ENCODE peak calls at places on chromosomes 16 and 17, in four cellular contexts. Q is left ventricle myocardium inferior, T is IMR-90, U is PC-3. O is an unnamed sample.
A peak's percentile ranks its signal among the peaks of the same experiment; 100 is the strongest.

GRCh38 chr16:72291531-72291981 is 119.6 kb upstream of the PMFBP1 start:
- DNase-seq in Q (no peak), T (peak; percentile 94), U (peak; percentile 77), O (no peak)

GRCh38 chr16:309476-309875 is 26.5 kb downstream of the PDIA2 start:
- DNase-seq in Q (no peak), T (no peak), U (no peak), O (no peak)

GRCh38 chr16:30473231-30474061 is 904 bp downstream of the ITGAL start:
- DNase-seq in Q (no peak), T (no peak), U (no peak), O (no peak)

GRCh38 chr16:22366371-22366770 is 8.0 kb downstream of the CDR2 start:
- DNase-seq in Q (no peak), T (no peak), U (no peak), O (no peak)

GRCh38 chr17:3026856-3027751 is 36.3 kb downstream of the OR1D5 start:
- DNase-seq in Q (no peak), T (no peak), U (no peak), O (no peak)

GRCh38 chr17:65743313-65743665 is 181.8 kb upstream of the AXIN2 start:
- DNase-seq in Q (no peak), T (peak; percentile 51), U (peak; percentile 40), O (no peak)

GRCh38 chr16:83482545-83483162 is 325.1 kb upstream of the HSBP1 start:
- DNase-seq in Q (no peak), T (no peak), U (no peak), O (no peak)

GRCh38 chr17:3027786-3028532 is 35.4 kb downstream of the OR1D5 start:
- DNase-seq in Q (no peak), T (no peak), U (no peak), O (no peak)

GRCh38 chr16:10868562-10869469 is 8.2 kb upstream of the CIITA start:
- DNase-seq in Q (peak; percentile 52), T (no peak), U (no peak), O (no peak)

GRCh38 chr17:48903401-48903800 is 4.8 kb upstream of the UBE2Z start:
- DNase-seq in Q (no peak), T (no peak), U (no peak), O (no peak)

GRCh38 chr17:72588961-72589360 is 468.1 kb downstream of the SOX9 start:
- DNase-seq in Q (no peak), T (peak; percentile 89), U (peak; percentile 98), O (no peak)

GRCh38 chr17:37322106-37322505 is 53.7 kb upstream of the C17orf78 start:
- DNase-seq in Q (no peak), T (no peak), U (no peak), O (no peak)

GRCh38 chr17:72134560-72135399 is 14.0 kb downstream of the SOX9 start:
- DNase-seq in Q (no peak), T (peak; percentile 82), U (peak; percentile 59), O (no peak)

GRCh38 chr16:87809150-87809902 is 43.5 kb upstream of the KLHDC4 start:
- DNase-seq in Q (no peak), T (peak; percentile 53), U (no peak), O (no peak)

GRCh38 chr16:54397190-54397835 is 110.7 kb upstream of the IRX3 start:
- DNase-seq in Q (no peak), T (no peak), U (no peak), O (no peak)

GRCh38 chr16:75745823-75746222 is 19.5 kb upstream of the CPHXL start:
- DNase-seq in Q (no peak), T (no peak), U (no peak), O (no peak)

GRCh38 chr17:27049104-27049784 is 244.7 kb upstream of the WSB1 start:
- DNase-seq in Q (no peak), T (no peak), U (peak; percentile 56), O (no peak)

GRCh38 chr16:69596801-69597200 is 31.0 kb downstream of the NFAT5 start:
- DNase-seq in Q (no peak), T (no peak), U (no peak), O (no peak)

GRCh38 chr17:44360144-44360533 is 3.5 kb downstream of the FAM171A2 start:
- DNase-seq in Q (no peak), T (no peak), U (no peak), O (no peak)

GRCh38 chr16:64590516-64590915 is 531.3 kb downstream of the CDH11 start:
- DNase-seq in Q (no peak), T (peak; percentile 9), U (peak; percentile 4), O (no peak)

GRCh38 chr17:18129041-18129502 is 20.5 kb downstream of the MYO15A start:
- DNase-seq in Q (no peak), T (peak; percentile 68), U (peak; percentile 87), O (no peak)

GRCh38 chr16:54283735-54284318 is 2.8 kb downstream of the IRX3 start:
- DNase-seq in Q (no peak), T (no peak), U (no peak), O (no peak)

GRCh38 chr16:69855587-69855986 is 93.5 kb downstream of the WWP2 start:
- DNase-seq in Q (no peak), T (no peak), U (no peak), O (no peak)

GRCh38 chr17:73902416-73903181 is 258.4 kb upstream of the SDK2 start:
- DNase-seq in Q (no peak), T (no peak), U (no peak), O (no peak)

DNA sequence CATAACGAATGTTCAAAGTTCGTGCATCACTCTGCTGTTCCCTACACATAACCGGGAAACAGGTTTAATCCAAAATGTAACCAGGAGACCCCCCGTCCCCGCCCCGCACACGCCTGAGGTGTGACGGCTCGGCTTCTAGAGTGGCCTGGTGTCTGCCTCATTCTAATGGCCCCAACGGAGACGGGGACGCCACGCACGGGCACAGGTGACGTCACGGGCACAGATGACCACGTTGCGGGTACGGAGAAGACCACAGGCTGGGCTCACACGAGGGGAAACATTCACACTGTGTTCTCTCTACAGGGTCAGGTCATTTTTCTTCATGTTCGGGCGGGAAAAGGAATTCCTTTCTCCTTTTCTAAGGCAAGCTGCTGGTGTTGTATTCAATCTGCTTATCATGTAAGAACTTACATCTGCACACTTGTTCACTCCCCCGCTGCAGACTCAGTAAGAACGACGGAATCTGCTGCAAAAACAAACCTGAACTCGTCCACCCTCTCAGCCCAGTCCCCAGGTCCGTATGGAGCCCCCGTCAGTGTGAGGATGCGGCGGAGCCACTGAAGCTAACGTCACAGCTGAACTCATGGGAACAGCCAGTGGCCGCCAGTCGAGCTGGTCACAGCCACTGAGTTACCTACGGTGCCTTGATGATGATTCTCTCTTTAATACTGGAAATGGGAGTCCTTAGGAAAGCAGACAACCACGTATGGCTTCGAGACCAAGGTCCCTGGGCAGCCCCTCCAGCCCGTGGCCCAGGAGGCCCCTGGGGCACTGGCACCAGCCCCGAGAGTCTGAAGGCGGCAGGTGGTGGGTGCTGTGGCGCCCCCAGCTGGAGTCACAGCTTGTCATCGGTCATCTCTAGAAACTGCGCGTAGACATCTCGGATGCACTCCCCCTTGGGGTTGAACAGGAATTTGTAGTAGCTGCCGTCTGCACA is 32.9 kb downstream of the WDR45B start:
- DNase-seq in Q (no peak), T (no peak), U (no peak), O (no peak)
- TF ChIP-seq CTCF in Q (peak; percentile 10), T (no peak), U (peak; percentile 44), O (no peak)

GRCh38 chr17:28189667-28190066 is 129.3 kb upstream of the TMEM97 start:
- DNase-seq in Q (no peak), T (no peak), U (no peak), O (no peak)

GRCh38 chr17:28191018-28191417 is 128.0 kb upstream of the TMEM97 start:
- DNase-seq in Q (no peak), T (no peak), U (peak; percentile 17), O (no peak)

GRCh38 chr17:28188841-28189263 is 130.1 kb upstream of the TMEM97 start:
- DNase-seq in Q (no peak), T (peak; percentile 78), U (peak; percentile 3), O (no peak)

GRCh38 chr17:28196637-28197036 is 122.4 kb upstream of the TMEM97 start:
- DNase-seq in Q (no peak), T (no peak), U (no peak), O (no peak)

DNA sequence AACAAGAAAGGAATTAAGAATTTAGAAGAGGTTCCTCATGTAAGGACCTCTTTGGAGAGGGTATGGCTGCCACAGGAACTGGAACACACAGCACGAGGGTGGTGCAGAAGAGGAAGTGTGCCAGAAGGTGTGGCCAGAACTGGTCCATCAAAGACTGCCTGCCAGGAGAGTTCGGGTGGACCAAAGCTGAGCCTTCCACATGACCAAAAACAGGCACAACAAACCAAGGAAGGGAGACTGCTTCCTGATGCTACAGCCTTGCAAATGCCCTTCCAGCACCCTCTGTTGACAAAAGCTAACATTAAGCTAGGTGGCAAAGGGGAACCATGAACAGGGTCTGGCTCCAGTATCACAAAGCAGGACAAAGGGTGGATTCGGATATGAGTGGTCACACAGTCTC is 125.8 kb upstream of the TMEM97 start:
- DNase-seq in Q (peak; percentile 25), T (no peak), U (no peak), O (no peak)
- TF ChIP-seq CTCF in Q (peak; percentile 16), T (no peak), U (no peak), O (no peak)

GRCh38 chr16:2487903-2488531 is 13.1 kb downstream of the TBC1D24 start:
- DNase-seq in Q (no peak), T (no peak), U (no peak), O (no peak)

GRCh38 chr16:2485811-2486507 is 11.0 kb downstream of the TBC1D24 start:
- DNase-seq in Q (no peak), T (no peak), U (no peak), O (no peak)

GRCh38 chr16:2484898-2485508 is 10.1 kb downstream of the TBC1D24 start:
- DNase-seq in Q (no peak), T (no peak), U (no peak), O (no peak)

GRCh38 chr16:2487517-2487842 is 12.6 kb downstream of the TBC1D24 start:
- DNase-seq in Q (no peak), T (peak; percentile 11), U (no peak), O (no peak)

DNA sequence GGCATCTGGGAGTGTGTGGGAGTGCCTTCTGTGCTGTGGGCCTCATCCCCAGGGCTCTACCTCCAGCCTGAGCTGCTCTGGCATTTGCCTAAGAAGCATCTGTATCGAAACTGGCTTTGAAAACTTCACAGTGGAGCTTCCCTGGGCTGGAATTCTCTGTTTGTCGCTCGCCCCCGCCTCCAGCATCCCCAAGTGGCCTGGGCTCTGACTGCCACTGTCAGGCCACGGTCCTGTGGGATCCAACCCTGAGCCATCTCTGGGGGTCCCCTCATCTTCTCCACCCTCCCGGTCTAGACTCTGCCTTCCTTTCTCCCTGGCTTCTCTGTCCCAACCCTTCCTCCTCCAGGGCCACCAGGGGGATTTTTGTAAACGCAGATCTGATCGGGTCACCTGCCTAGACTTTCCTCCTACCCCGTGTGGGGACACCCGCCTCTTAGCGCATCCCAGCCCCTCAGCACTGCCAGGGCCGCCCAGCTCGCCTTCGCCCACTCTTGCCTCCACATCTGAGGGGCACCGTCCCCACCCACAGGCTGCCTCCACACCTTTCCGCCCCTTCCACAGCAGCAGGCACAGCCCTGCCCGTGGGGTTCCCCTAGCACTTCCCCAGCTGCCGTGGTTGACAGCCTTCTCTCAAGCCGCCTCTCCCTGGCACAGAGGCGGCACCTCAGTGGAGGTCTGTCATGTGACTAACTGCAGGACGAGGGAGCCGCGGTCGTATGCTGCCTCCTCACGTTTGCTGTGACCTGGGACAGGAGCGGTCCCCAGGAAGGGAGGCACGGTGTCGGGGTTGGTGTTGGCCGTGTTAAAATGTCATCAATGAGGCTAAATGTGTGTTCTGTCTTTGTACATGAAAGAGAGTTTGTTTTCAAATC is 12.0 kb downstream of the TBC1D24 start:
- DNase-seq in Q (peak; percentile 56), T (peak; percentile 23), U (no peak), O (no peak)
- TF ChIP-seq CTCF in Q (peak; percentile 52), T (peak; percentile 34), U (no peak), O (no peak)

DNA sequence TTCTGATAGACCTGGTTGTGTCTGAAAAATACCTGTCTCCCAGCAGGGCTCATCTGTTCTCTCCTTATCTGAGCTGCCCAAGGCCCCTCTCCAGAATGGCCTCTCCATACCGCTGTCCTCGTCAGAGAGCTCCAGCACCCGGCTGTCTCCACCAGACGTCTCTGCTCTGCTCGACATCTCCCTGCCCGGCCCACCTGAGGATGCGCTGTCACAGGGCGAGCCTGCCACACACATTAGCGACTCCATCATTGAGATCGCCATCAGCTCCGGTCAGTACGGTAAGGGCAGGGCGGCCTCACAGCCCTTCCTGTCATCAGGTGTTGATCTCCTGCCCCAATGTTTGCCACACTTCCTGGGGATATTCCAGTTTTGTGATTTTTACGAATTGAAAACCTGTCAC is 10.2 kb upstream of the JPT2 start:
- DNase-seq in Q (no peak), T (no peak), U (no peak), O (no peak)
- TF ChIP-seq CTCF in Q (no peak), T (no peak), U (no peak), O (no peak)

O was measured in mesothelial cell of epicardium.